ENCODE peak calls at places on chromosomes 7 and 10, in six cellular contexts. One of them, this sample, is unnamed.

GRCh38 chr7:145036592-145037386 is 200.9 kb upstream of the TPK1 start:
- DNase-seq in Panc1: peak
- DNase-seq in colonic mucosa: peak
- DNase-seq in pancreas: peak
- DNase-seq in epithelial cell of esophagus: peak
- DNase-seq in cardiac muscle cell: peak
- DNase-seq in this sample: peak

GRCh38 chr7:42097756-42098155 is 139.3 kb downstream of the GLI3 start:
- DNase-seq in Panc1: no peak
- DNase-seq in colonic mucosa: no peak
- DNase-seq in pancreas: no peak
- DNase-seq in epithelial cell of esophagus: peak
- DNase-seq in cardiac muscle cell: no peak
- DNase-seq in this sample: peak

GRCh38 chr7:119482209-119482608 is 790.8 kb upstream of the KCND2 start:
- DNase-seq in Panc1: no peak
- DNase-seq in colonic mucosa: no peak
- DNase-seq in pancreas: peak
- DNase-seq in epithelial cell of esophagus: peak
- DNase-seq in cardiac muscle cell: peak
- DNase-seq in this sample: no peak

GRCh38 chr7:157483515-157483914 is 146.7 kb downstream of the DNAJB6 start:
- DNase-seq in Panc1: no peak
- DNase-seq in colonic mucosa: no peak
- DNase-seq in pancreas: no peak
- DNase-seq in epithelial cell of esophagus: no peak
- DNase-seq in cardiac muscle cell: no peak
- DNase-seq in this sample: no peak

GRCh38 chr7:27175005-27175625 is 995 bp upstream of the HOXA10 start:
- DNase-seq in Panc1: no peak
- DNase-seq in colonic mucosa: peak
- DNase-seq in pancreas: no peak
- DNase-seq in epithelial cell of esophagus: no peak
- DNase-seq in cardiac muscle cell: no peak
- DNase-seq in this sample: no peak

GRCh38 chr10:93458821-93459257 is 23.3 kb downstream of the MYOF start:
- DNase-seq in Panc1: peak
- DNase-seq in colonic mucosa: no peak
- DNase-seq in pancreas: peak
- DNase-seq in epithelial cell of esophagus: peak
- DNase-seq in cardiac muscle cell: peak
- DNase-seq in this sample: peak

GRCh38 chr7:88669913-88670312 is 89.6 kb upstream of the ZNF804B start:
- DNase-seq in Panc1: no peak
- DNase-seq in colonic mucosa: no peak
- DNase-seq in pancreas: no peak
- DNase-seq in epithelial cell of esophagus: no peak
- DNase-seq in cardiac muscle cell: no peak
- DNase-seq in this sample: no peak

GRCh38 chr10:6850452-6850851 is 270.4 kb upstream of the PRKCQ start:
- DNase-seq in Panc1: no peak
- DNase-seq in colonic mucosa: no peak
- DNase-seq in pancreas: no peak
- DNase-seq in epithelial cell of esophagus: no peak
- DNase-seq in cardiac muscle cell: no peak
- DNase-seq in this sample: no peak

GRCh38 chr7:101846800-101847538 is 29.5 kb downstream of the CUX1 start:
- DNase-seq in Panc1: no peak
- DNase-seq in colonic mucosa: no peak
- DNase-seq in pancreas: no peak
- DNase-seq in epithelial cell of esophagus: no peak
- DNase-seq in cardiac muscle cell: no peak
- DNase-seq in this sample: no peak

GRCh38 chr7:154231732-154232131 is 179.5 kb downstream of the DPP6 start:
- DNase-seq in Panc1: no peak
- DNase-seq in colonic mucosa: no peak
- DNase-seq in pancreas: no peak
- DNase-seq in epithelial cell of esophagus: peak
- DNase-seq in cardiac muscle cell: peak
- DNase-seq in this sample: no peak

GRCh38 chr7:82167568-82168314 is 275.8 kb downstream of the CACNA2D1 start:
- DNase-seq in Panc1: no peak
- DNase-seq in colonic mucosa: no peak
- DNase-seq in pancreas: no peak
- DNase-seq in epithelial cell of esophagus: no peak
- DNase-seq in cardiac muscle cell: peak
- DNase-seq in this sample: no peak

GRCh38 chr7:101915000-101915399 is 97.6 kb downstream of the CUX1 start:
- DNase-seq in Panc1: no peak
- DNase-seq in colonic mucosa: no peak
- DNase-seq in pancreas: no peak
- DNase-seq in epithelial cell of esophagus: no peak
- DNase-seq in cardiac muscle cell: no peak
- DNase-seq in this sample: no peak

GRCh38 chr7:23206511-23206867 is 24.6 kb downstream of the NUP42 start:
- DNase-seq in Panc1: no peak
- DNase-seq in colonic mucosa: no peak
- DNase-seq in pancreas: no peak
- DNase-seq in epithelial cell of esophagus: no peak
- DNase-seq in cardiac muscle cell: no peak
- DNase-seq in this sample: no peak

GRCh38 chr7:93622036-93622714 is 47.7 kb upstream of the CALCR start:
- DNase-seq in Panc1: no peak
- DNase-seq in colonic mucosa: no peak
- DNase-seq in pancreas: peak
- DNase-seq in epithelial cell of esophagus: peak
- DNase-seq in cardiac muscle cell: peak
- DNase-seq in this sample: peak

GRCh38 chr7:45701701-45702460 is 127.7 kb downstream of the ADCY1 start:
- DNase-seq in Panc1: no peak
- DNase-seq in colonic mucosa: no peak
- DNase-seq in pancreas: no peak
- DNase-seq in epithelial cell of esophagus: no peak
- DNase-seq in cardiac muscle cell: no peak
- DNase-seq in this sample: no peak

GRCh38 chr7:45702751-45703150 is 128.6 kb downstream of the ADCY1 start:
- DNase-seq in Panc1: no peak
- DNase-seq in colonic mucosa: peak
- DNase-seq in pancreas: peak
- DNase-seq in epithelial cell of esophagus: no peak
- DNase-seq in cardiac muscle cell: no peak
- DNase-seq in this sample: no peak

GRCh38 chr7:45703911-45704682 is 129.9 kb downstream of the ADCY1 start:
- DNase-seq in Panc1: no peak
- DNase-seq in colonic mucosa: peak
- DNase-seq in pancreas: peak
- DNase-seq in epithelial cell of esophagus: no peak
- DNase-seq in cardiac muscle cell: no peak
- DNase-seq in this sample: no peak

GRCh38 chr7:45704683-45705016 is 130.5 kb downstream of the ADCY1 start:
- DNase-seq in Panc1: no peak
- DNase-seq in colonic mucosa: peak
- DNase-seq in pancreas: peak
- DNase-seq in epithelial cell of esophagus: no peak
- DNase-seq in cardiac muscle cell: no peak
- DNase-seq in this sample: no peak

DNA sequence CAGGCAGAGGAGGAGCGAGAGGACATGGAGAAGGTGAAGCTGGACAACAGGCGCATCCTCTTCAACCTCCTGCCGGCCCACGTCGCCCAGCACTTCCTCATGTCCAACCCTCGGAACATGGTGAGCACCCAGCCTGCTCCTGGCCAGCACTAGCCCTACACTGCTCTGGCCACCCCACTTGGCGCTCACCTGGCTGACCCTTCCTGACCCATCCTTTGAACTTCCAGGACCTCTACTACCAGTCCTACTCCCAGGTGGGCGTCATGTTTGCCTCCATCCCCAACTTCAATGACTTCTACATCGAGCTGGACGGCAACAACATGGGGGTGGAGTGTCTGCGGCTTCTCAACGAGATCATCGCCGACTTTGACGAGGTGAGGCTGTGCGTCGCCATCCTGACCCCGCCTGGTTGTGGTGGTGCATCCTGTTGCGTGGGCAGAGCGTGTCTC is 129.2 kb downstream of the ADCY1 start:
- DNase-seq in Panc1: no peak
- DNase-seq in colonic mucosa: peak
- DNase-seq in pancreas: no peak
- DNase-seq in epithelial cell of esophagus: no peak
- DNase-seq in cardiac muscle cell: no peak
- DNase-seq in this sample: no peak
- TF ChIP-seq CTCF in Panc1: no peak
- TF ChIP-seq CTCF in colonic mucosa: no peak
- TF ChIP-seq CTCF in pancreas: no peak
- TF ChIP-seq CTCF in epithelial cell of esophagus: no peak
- TF ChIP-seq CTCF in cardiac muscle cell: no peak
- TF ChIP-seq CTCF in this sample: no peak

DNA sequence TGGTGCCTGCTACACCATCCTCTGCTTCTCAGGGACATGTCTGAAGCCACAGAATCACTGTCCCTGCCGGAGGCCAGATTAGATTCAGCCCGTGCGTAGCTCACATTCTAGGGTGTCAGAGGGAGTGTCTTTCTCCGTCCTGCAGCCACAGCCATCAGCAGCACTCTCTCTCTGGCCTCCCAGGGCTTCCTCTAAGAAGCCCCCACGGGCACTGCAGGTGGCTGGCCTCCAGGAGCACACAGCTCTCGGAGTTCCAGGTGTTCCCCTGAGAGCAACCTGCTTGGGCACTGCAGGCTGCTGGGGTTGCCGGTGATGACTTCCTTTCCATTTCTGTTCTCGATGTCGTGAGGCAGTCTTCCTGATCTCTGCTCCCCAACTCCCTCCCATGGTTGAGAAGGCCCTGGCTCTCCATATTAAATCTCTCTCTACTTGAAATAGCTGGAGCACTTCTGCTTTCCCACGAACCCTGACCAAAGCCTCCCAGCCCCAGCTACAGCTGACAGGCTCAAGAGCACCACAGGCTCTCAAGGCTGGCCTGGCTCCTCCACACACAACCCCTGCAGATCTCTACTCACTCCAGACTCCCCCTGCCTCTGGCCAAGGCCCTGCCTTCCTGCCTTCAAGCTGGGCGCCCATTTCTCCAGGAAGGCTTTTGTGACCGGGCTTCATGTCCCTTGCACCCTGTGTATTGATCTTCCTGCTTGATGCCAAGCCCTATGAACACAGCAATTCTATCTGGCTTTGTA is 49.0 kb upstream of the TMEM72 start:
- DNase-seq in Panc1: no peak
- DNase-seq in colonic mucosa: no peak
- DNase-seq in pancreas: no peak
- DNase-seq in epithelial cell of esophagus: no peak
- DNase-seq in cardiac muscle cell: peak
- DNase-seq in this sample: no peak
- H3K4me3 ChIP-seq in Panc1: no peak
- H3K4me3 ChIP-seq in colonic mucosa: no peak
- H3K4me3 ChIP-seq in pancreas: no peak
- H3K4me3 ChIP-seq in epithelial cell of esophagus: no peak
- H3K4me3 ChIP-seq in cardiac muscle cell: no peak
- H3K4me3 ChIP-seq in this sample: no peak

GRCh38 chr7:142483659-142484317 is 225.9 kb upstream of the PRSS58 start:
- DNase-seq in Panc1: no peak
- DNase-seq in colonic mucosa: no peak
- DNase-seq in pancreas: no peak
- DNase-seq in epithelial cell of esophagus: no peak
- DNase-seq in cardiac muscle cell: no peak
- DNase-seq in this sample: no peak
- TF ChIP-seq CTCF in Panc1: peak
- TF ChIP-seq CTCF in colonic mucosa: no peak
- TF ChIP-seq CTCF in pancreas: no peak
- TF ChIP-seq CTCF in epithelial cell of esophagus: no peak
- TF ChIP-seq CTCF in cardiac muscle cell: no peak
- TF ChIP-seq CTCF in this sample: no peak

DNA sequence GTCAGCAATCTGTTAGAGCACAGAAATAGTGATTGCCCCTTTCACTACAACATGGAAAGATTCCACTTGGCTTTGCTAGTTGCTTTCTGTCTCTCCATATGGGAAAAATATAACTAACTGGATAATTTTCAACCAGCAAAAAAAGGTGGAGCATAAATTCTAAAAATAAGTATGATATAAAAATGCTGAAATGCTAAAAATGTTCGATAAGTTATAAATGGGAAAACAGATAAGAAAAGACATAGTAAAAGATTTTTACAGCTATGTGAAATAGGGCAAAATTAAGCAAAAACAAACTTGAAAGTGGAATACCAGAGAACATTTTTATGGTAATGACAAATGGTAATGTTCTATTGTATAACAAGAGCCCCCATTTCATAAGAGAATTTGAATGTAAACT is 90.2 kb downstream of the GPR85 start:
- DNase-seq in Panc1: no peak
- DNase-seq in colonic mucosa: no peak
- DNase-seq in pancreas: no peak
- DNase-seq in epithelial cell of esophagus: no peak
- DNase-seq in cardiac muscle cell: no peak
- DNase-seq in this sample: no peak
- H3K4me3 ChIP-seq in Panc1: no peak
- H3K4me3 ChIP-seq in colonic mucosa: no peak
- H3K4me3 ChIP-seq in pancreas: no peak
- H3K4me3 ChIP-seq in epithelial cell of esophagus: no peak
- H3K4me3 ChIP-seq in cardiac muscle cell: no peak
- H3K4me3 ChIP-seq in this sample: no peak

DNA sequence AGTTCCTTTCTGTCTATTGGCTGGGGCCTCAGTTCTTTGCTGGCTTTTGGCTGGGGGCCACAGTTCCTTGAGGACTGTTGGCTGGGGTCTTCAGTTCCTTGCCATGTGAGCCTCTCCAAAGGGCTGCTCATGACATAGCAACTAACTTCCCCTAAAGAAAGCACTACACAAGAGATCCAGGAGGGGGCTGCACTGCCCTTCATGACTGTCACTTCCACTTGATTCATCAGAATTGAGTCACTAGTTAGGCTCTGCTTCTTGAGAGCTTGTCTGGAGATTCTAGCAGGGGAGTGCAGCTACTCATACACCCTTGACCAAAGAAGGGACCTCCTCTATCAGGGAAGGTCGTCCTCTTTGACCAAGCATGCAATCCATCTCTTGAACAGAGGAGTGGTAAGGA is 38.0 kb upstream of the MKX start:
- DNase-seq in Panc1: no peak
- DNase-seq in colonic mucosa: no peak
- DNase-seq in pancreas: peak
- DNase-seq in epithelial cell of esophagus: peak
- DNase-seq in cardiac muscle cell: peak
- DNase-seq in this sample: peak
- TF ChIP-seq CTCF in Panc1: peak
- TF ChIP-seq CTCF in colonic mucosa: no peak
- TF ChIP-seq CTCF in pancreas: no peak
- TF ChIP-seq CTCF in epithelial cell of esophagus: peak
- TF ChIP-seq CTCF in cardiac muscle cell: no peak
- TF ChIP-seq CTCF in this sample: peak

GRCh38 chr10:96369890-96370574 is 11.2 kb upstream of the OPALIN start:
- DNase-seq in Panc1: no peak
- DNase-seq in colonic mucosa: no peak
- DNase-seq in pancreas: no peak
- DNase-seq in epithelial cell of esophagus: peak
- DNase-seq in cardiac muscle cell: no peak
- DNase-seq in this sample: no peak
- H3K4me3 ChIP-seq in Panc1: peak
- H3K4me3 ChIP-seq in colonic mucosa: no peak
- H3K4me3 ChIP-seq in pancreas: no peak
- H3K4me3 ChIP-seq in epithelial cell of esophagus: no peak
- H3K4me3 ChIP-seq in cardiac muscle cell: no peak
- H3K4me3 ChIP-seq in this sample: no peak